ENCODE peak calls at places on chromosomes 1 and 21, in four cellular contexts. J, L, W and V are unnamed samples.

GRCh38 chr1:32767156-32767555 is 50.0 kb downstream of the YARS1 start:
- DNase-seq in J (no peak), L (no peak), W (no peak), V (no peak)

GRCh38 chr1:220093361-220094015 is 444 bp upstream of the IARS2 start:
- DNase-seq in J (no peak), L (no peak), W (no peak), V (no peak)

GRCh38 chr21:42381347-42381984 is 14.4 kb downstream of the TMPRSS3 start:
- DNase-seq in J (peak; percentile 32), L (peak; percentile 17), W (no peak), V (peak; percentile 65)

GRCh38 chr1:67795179-67795916 is 37.9 kb downstream of the GNG12 start:
- DNase-seq in J (no peak), L (no peak), W (no peak), V (no peak)

GRCh38 chr1:234751678-234752077 is 141.7 kb upstream of the IRF2BP2 start:
- DNase-seq in J (no peak), L (no peak), W (no peak), V (no peak)

GRCh38 chr1:168737446-168737845 is 8.4 kb upstream of the DPT start:
- DNase-seq in J (no peak), L (no peak), W (no peak), V (no peak)

GRCh38 chr1:200401263-200401662 is 8.6 kb downstream of the ZNF281 start:
- DNase-seq in J (no peak), L (no peak), W (no peak), V (no peak)

GRCh38 chr21:42062543-42063022 is 8.5 kb upstream of the UMODL1 start:
- DNase-seq in J (no peak), L (no peak), W (no peak), V (no peak)

GRCh38 chr1:45510972-45511527 is 10.6 kb downstream of the PRDX1 start:
- DNase-seq in J (no peak), L (no peak), W (no peak), V (no peak)

GRCh38 chr1:201614262-201615015 is 75.5 kb downstream of the NAV1 start:
- DNase-seq in J (no peak), L (peak; percentile 78), W (no peak), V (peak; percentile 16)

GRCh38 chr1:200849430-200849829 is 23.4 kb upstream of the GPR25 start:
- DNase-seq in J (no peak), L (no peak), W (no peak), V (no peak)

GRCh38 chr1:12170263-12170671 is 3.5 kb downstream of the TNFRSF1B start:
- DNase-seq in J (no peak), L (no peak), W (no peak), V (no peak)

GRCh38 chr1:177975588-177976495 is 6.0 kb upstream of the SEC16B start:
- DNase-seq in J (peak; percentile 30), L (no peak), W (no peak), V (no peak)

GRCh38 chr21:40531421-40531820 is 315.5 kb downstream of the DSCAM start:
- DNase-seq in J (no peak), L (no peak), W (no peak), V (no peak)

GRCh38 chr21:33026878-33027400 is 1.2 kb downstream of the OLIG2 start:
- DNase-seq in J (peak; percentile 8), L (no peak), W (no peak), V (no peak)

GRCh38 chr1:50724626-50725286 is 235.3 kb downstream of the FAF1 start:
- DNase-seq in J (no peak), L (no peak), W (no peak), V (no peak)

GRCh38 chr1:33501774-33502173 is 29.3 kb downstream of the ZSCAN20 start:
- DNase-seq in J (no peak), L (no peak), W (no peak), V (no peak)

GRCh38 chr1:23222331-23222730 is 5.0 kb upstream of the HTR1D start:
- DNase-seq in J (no peak), L (no peak), W (no peak), V (no peak)

GRCh38 chr1:178267646-178268094 is 173.8 kb downstream of the RASAL2 start:
- DNase-seq in J (peak; percentile 45), L (peak; percentile 21), W (no peak), V (no peak)

GRCh38 chr21:20452935-20453334 is 545.3 kb upstream of the NCAM2 start:
- DNase-seq in J (no peak), L (no peak), W (no peak), V (no peak)

GRCh38 chr1:50279622-50280320 is 143.5 kb downstream of the DMRTA2 start:
- DNase-seq in J (peak; percentile 3), L (peak; percentile 57), W (no peak), V (peak; percentile 41)

GRCh38 chr1:200410566-200410878 is 686 bp upstream of the ZNF281 start:
- DNase-seq in J (no peak), L (peak; percentile 5), W (no peak), V (peak; percentile 47)

GRCh38 chr1:197145451-197146029 is 929 bp downstream of the ASPM start:
- DNase-seq in J (no peak), L (no peak), W (no peak), V (no peak)

GRCh38 chr1:35611655-35612054 is 29.7 kb downstream of the PSMB2 start:
- DNase-seq in J (no peak), L (no peak), W (no peak), V (no peak)

GRCh38 chr1:150076066-150076465 is 8.5 kb downstream of the VPS45 start:
- DNase-seq in J (no peak), L (no peak), W (no peak), V (no peak)

GRCh38 chr1:150073516-150073915 is 5.9 kb downstream of the VPS45 start:
- DNase-seq in J (no peak), L (no peak), W (no peak), V (no peak)

GRCh38 chr1:150076985-150077384 is 9.4 kb downstream of the VPS45 start:
- DNase-seq in J (no peak), L (no peak), W (no peak), V (no peak)

GRCh38 chr1:150069923-150070322 is 2.3 kb downstream of the VPS45 start:
- DNase-seq in J (no peak), L (no peak), W (no peak), V (no peak)

DNA sequence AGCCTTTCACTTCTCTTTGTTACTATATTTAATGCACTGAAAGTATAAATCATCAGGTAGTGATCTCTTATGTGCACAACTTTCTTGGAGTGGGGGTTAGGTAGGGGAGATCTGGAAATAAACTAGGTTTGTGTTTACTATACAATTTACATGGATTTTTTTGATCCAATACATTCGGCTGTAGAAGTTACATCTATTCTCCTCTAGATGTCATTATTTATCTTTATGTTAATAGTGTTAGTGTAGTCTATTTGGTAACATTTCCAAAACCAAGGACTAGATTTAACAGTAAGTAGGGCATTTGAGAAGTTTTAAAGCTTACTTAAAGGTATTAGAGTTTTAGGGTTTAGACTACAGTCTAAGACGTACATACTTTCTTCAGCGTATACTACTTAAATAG is 5.4 kb downstream of the VPS45 start:
- DNase-seq in J (peak; percentile 66), L (no peak), W (no peak), V (no peak)
- TF ChIP-seq CTCF in J (peak; percentile 45), L (peak; percentile 26), W (peak; percentile 14), V (peak; percentile 14)

DNA sequence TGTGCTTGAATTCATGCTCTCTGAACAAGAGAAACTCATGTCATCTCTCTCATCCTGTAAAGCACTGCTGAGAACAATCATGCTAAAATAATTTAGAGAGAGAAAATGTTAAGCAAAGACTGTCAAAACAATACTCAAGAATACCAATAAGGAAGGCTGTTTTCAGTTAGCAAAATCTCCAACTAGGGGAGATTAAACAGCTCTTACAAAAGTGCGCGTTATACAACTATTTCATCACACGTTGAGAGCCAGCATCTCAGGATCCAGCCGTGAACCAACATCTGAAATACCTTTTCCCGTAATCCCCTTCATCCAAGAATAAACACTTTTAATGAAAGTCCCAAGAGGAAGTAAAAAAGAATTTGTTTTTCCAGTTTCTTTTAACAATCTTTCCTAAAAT is 44.1 kb upstream of the KCNJ15 start:
- DNase-seq in J (no peak), L (no peak), W (no peak), V (no peak)
- TF ChIP-seq CTCF in J (no peak), L (no peak), W (no peak), V (no peak)

GRCh38 chr1:154936416-154937050 is at the start of gene PMVK:
- DNase-seq in J (peak; percentile 98), L (peak; percentile 86), W (peak; percentile 96), V (peak; percentile 97)
- TF ChIP-seq CTCF in J (peak; percentile 38), L (no peak), W (no peak), V (peak; percentile 26)

DNA sequence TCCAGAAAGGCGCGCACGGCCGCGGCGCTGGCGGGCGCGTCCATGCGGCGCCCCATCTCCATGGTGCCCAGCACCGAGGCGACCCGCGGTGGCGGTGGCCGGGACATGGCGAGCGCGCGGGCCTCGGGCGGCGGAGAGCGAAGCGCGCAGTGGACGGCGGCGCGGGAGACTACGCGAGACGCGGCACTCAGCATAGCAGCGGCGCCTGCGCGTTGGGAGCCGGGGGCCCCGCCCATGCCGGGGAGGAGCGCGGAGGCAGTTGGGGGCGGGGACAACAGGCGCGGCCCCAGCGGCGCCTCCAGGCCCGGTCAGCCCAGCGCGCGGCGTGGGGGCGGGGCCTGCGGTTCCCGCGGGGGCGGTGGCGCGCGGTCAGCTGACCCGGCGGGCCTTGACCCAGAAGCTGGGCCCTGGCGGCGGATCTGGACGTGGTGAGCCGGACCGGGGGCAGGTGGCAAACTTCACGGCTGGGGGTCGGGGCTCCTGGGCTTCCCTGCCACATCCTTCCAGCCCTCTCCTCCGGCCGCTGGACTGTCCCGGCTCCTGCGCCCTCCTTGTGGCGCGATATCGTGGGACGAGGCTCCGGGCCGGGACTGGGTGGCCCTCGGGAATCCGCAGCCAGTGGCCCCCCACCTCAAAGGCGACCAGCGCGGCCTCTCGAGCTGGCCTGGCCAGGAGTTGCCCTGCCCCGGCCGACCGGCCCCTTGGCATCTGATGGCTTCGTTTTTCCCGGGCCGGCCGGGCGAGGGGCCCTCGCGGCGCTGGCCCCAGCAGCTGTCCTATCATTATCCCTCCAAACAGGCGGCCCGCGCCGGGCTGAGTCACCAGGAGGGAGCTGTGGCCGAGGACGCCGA is at the start of the genes AKR7A2 and SLC66A1:
- DNase-seq in J (peak; percentile 88), L (peak; percentile 97), W (peak; percentile 90), V (peak; percentile 93)
- TF ChIP-seq CTCF in J (peak; percentile 3), L (no peak), W (no peak), V (no peak)

GRCh38 chr1:15741183-15741850 is 982 bp upstream of the TMEM82 start:
- DNase-seq in J (peak; percentile 58), L (peak; percentile 75), W (peak; percentile 83), V (peak; percentile 85)
- TF ChIP-seq CTCF in J (peak; percentile 87), L (peak; percentile 65), W (peak; percentile 82), V (no peak)

DNA sequence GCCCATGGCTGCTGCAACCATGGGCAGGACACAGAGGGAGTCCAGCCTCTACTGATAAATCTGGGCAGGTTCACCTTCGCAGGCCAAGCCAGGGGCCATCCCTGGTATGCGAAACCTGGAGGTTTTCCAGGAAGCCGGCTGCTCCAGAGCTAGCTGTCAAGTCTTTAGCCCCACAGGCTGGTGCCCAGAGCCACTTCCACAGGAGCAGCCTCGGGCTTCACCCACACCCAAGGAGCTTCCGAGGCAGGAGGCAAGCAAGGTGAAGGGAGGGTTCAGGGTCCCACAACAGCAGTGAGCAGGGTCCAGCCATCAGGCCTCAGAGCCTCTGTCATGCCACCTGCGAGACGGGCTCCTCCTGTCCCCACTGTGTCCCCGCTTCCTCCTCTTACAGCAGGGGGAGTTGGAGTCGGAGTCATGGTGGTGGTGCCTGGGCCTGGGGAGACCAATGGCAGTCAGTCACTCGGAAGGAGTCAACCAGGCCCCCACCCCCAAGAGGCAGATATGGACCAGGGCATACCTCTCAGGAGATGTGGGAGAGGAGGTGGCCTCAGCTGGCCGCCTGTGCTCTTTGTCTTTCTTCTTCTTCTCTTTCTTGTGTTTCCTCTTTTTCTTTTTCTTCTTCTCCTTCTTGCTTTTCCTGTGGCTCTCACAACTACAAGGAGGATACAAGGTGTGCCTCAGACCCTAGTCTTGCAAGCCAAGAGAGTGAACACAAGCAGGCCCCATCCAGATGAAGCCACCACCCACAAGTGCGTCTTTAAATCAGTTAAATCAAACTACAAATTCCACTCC is 2.1 kb downstream of the C1orf35 start:
- DNase-seq in J (no peak), L (no peak), W (no peak), V (no peak)
- TF ChIP-seq CTCF in J (no peak), L (no peak), W (no peak), V (no peak)